ENCODE peak calls at places on chromosomes 13 and 19, in five cellular contexts. One of them, this sample, is unnamed.

GRCh38 chr13:47087841-47088240 is 191.0 kb upstream of the HTR2A start:
- DNase-seq in GM12878: no peak
- DNase-seq in HepG2: no peak
- DNase-seq in NT2/D1: no peak
- DNase-seq in H1: no peak
- DNase-seq in this sample: no peak

GRCh38 chr13:69912576-69913074 is 195.0 kb upstream of the ATXN8OS start:
- DNase-seq in GM12878: no peak
- DNase-seq in HepG2: no peak
- DNase-seq in NT2/D1: no peak
- DNase-seq in H1: no peak
- DNase-seq in this sample: no peak

GRCh38 chr13:46896346-46897138 is at the start of gene HTR2A:
- DNase-seq in GM12878: no peak
- DNase-seq in HepG2: no peak
- DNase-seq in NT2/D1: no peak
- DNase-seq in H1: no peak
- DNase-seq in this sample: no peak

GRCh38 chr13:59111711-59112110 is 1052.0 kb downstream of the DIAPH3 start:
- DNase-seq in GM12878: no peak
- DNase-seq in HepG2: no peak
- DNase-seq in NT2/D1: no peak
- DNase-seq in H1: no peak
- DNase-seq in this sample: no peak

GRCh38 chr13:74406439-74406838 is 272.2 kb upstream of the KLF12 start:
- DNase-seq in GM12878: no peak
- DNase-seq in HepG2: no peak
- DNase-seq in NT2/D1: no peak
- DNase-seq in H1: no peak
- DNase-seq in this sample: no peak

GRCh38 chr13:31200636-31200970 is 828 bp downstream of the B3GLCT start:
- DNase-seq in GM12878: no peak
- DNase-seq in HepG2: peak
- DNase-seq in NT2/D1: no peak
- DNase-seq in H1: peak
- DNase-seq in this sample: peak

GRCh38 chr13:23709521-23709920 is 139.3 kb downstream of the TNFRSF19 start:
- DNase-seq in GM12878: no peak
- DNase-seq in HepG2: no peak
- DNase-seq in NT2/D1: no peak
- DNase-seq in H1: no peak
- DNase-seq in this sample: no peak

GRCh38 chr13:103772576-103772975 is 706.4 kb upstream of the SLC10A2 start:
- DNase-seq in GM12878: no peak
- DNase-seq in HepG2: peak
- DNase-seq in NT2/D1: no peak
- DNase-seq in H1: no peak
- DNase-seq in this sample: no peak

GRCh38 chr19:53612762-53613526 is 18.9 kb upstream of the DPRX start:
- DNase-seq in GM12878: no peak
- DNase-seq in HepG2: peak
- DNase-seq in NT2/D1: no peak
- DNase-seq in H1: peak
- DNase-seq in this sample: no peak

GRCh38 chr19:33339016-33339749 is 34.3 kb upstream of the CEBPG start:
- DNase-seq in GM12878: no peak
- DNase-seq in HepG2: no peak
- DNase-seq in NT2/D1: no peak
- DNase-seq in H1: no peak
- DNase-seq in this sample: no peak

GRCh38 chr19:46660008-46660517 is 919 bp downstream of the DACT3 start:
- DNase-seq in GM12878: no peak
- DNase-seq in HepG2: no peak
- DNase-seq in NT2/D1: no peak
- DNase-seq in H1: peak
- DNase-seq in this sample: peak
- TF ChIP-seq SUZ12 in GM12878: no peak
- TF ChIP-seq SUZ12 in HepG2: no peak
- TF ChIP-seq SUZ12 in NT2/D1: no peak
- TF ChIP-seq SUZ12 in H1: peak
- TF ChIP-seq SUZ12 in this sample: no peak

DNA sequence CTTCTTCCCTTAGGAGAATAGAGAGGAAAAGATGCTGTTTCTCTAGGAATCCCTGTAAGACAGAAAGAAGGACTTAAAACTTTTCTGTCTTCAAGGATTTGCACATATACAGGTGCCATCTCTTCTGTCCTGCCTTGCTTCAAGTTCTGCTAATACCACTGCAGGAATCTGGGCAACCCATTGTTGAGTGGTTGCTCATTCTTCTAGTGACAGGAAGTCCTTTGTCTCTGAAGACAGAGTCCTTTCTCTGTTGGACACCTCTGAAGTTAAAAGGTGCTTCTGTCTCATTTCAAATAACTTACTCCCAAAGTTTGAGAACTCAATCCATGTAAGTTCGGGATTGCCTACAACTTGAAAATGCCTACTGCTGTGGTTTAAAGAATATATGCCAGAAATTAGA is 114.4 kb upstream of the TMTC4 start:
- DNase-seq in GM12878: no peak
- DNase-seq in HepG2: no peak
- DNase-seq in NT2/D1: no peak
- DNase-seq in H1: no peak
- DNase-seq in this sample: no peak
- TF ChIP-seq SUZ12 in GM12878: no peak
- TF ChIP-seq SUZ12 in HepG2: no peak
- TF ChIP-seq SUZ12 in NT2/D1: no peak
- TF ChIP-seq SUZ12 in H1: no peak
- TF ChIP-seq SUZ12 in this sample: no peak

DNA sequence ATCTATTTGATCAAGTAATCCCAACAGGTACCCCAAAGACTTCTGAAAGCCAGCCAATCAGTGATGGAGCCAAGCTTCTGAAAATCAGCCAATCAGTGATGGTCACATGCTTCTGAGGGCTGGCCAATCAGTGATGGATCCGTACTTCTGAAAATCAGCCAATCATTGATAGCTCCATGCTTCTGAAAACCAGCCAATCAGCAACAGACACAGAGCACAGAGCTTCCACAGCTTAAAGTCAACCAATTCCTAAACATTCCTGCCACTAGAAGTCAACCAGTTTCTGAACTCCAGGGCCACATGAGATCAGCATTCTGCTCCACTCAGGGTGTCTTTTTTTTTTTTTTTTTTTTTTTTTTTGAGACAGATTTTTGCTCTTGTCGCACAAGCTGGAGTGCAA is 8.2 kb upstream of the HSD17B14 start:
- DNase-seq in GM12878: no peak
- DNase-seq in HepG2: peak
- DNase-seq in NT2/D1: no peak
- DNase-seq in H1: no peak
- DNase-seq in this sample: peak
- TF ChIP-seq SUZ12 in GM12878: no peak
- TF ChIP-seq SUZ12 in HepG2: no peak
- TF ChIP-seq SUZ12 in NT2/D1: no peak
- TF ChIP-seq SUZ12 in H1: no peak
- TF ChIP-seq SUZ12 in this sample: no peak

DNA sequence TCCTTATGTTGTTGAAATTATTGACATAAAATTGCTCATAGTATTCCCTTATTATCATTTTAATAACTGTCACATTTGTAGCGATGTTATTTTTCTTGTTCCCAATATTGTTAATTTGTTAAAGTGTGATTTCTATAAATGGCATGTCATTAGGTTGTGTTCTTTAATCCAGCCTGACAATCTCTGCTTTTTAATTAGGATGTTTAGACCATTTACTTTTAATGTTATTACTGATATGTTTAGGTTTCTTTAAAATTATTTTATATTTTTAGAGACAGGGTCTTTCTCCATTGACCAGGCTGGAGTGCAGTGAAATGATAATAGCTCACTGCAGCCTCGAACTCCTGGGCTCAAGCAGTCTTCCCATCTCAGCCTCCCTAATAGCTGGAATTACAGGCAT is 408.5 kb downstream of the DLEU7 start:
- DNase-seq in GM12878: no peak
- DNase-seq in HepG2: no peak
- DNase-seq in NT2/D1: no peak
- DNase-seq in H1: no peak
- DNase-seq in this sample: no peak
- TF ChIP-seq SUZ12 in GM12878: no peak
- TF ChIP-seq SUZ12 in HepG2: no peak
- TF ChIP-seq SUZ12 in NT2/D1: no peak
- TF ChIP-seq SUZ12 in H1: no peak
- TF ChIP-seq SUZ12 in this sample: no peak

GRCh38 chr19:5436101-5436947 is 18.9 kb upstream of the ZNRF4 start:
- DNase-seq in GM12878: no peak
- DNase-seq in HepG2: no peak
- DNase-seq in NT2/D1: peak
- DNase-seq in H1: peak
- DNase-seq in this sample: peak
- TF ChIP-seq SUZ12 in GM12878: no peak
- TF ChIP-seq SUZ12 in HepG2: no peak
- TF ChIP-seq SUZ12 in NT2/D1: no peak
- TF ChIP-seq SUZ12 in H1: no peak
- TF ChIP-seq SUZ12 in this sample: no peak

DNA sequence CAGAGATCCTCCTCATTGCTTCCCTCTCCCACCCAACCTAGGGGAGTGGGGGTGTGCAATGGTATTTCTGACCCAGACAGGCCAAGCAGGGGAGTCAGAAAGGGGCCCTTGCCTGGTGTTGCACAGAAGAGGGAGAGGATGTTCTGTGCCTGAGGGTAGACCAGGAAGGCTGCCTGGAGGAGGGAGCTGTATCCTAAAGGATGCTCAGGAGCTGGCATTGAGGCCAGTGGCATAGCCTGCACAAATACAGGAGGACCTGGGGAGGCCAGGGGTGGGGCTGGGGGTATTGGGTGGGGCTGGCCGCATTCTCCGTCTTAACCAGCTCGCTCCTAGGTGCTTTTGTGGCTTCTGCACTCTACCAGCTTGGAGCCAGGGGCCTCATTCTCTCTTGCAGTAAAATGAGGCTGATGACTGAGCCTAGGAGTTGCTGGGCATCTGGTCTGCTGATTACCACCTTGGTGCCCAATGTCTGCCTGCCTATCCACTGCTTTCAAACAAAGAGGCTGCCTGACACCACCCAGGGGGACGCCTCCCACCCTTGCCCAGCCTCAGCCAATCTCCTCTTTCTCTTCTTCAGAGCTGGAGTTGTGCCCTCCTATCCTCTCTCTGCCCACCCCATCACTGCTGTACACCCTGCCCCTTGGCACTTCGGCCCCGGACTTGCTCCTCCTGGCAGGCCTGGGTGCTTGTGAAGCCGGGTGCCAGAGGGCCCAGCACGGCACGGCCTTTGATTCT is 4.6 kb downstream of the RNF225 start:
- DNase-seq in GM12878: no peak
- DNase-seq in HepG2: no peak
- DNase-seq in NT2/D1: no peak
- DNase-seq in H1: no peak
- DNase-seq in this sample: no peak
- TF ChIP-seq SUZ12 in GM12878: no peak
- TF ChIP-seq SUZ12 in HepG2: no peak
- TF ChIP-seq SUZ12 in NT2/D1: no peak
- TF ChIP-seq SUZ12 in H1: no peak
- TF ChIP-seq SUZ12 in this sample: no peak

GRCh38 chr19:2577722-2578335 is 101.9 kb downstream of the GADD45B start:
- DNase-seq in GM12878: no peak
- DNase-seq in HepG2: no peak
- DNase-seq in NT2/D1: no peak
- DNase-seq in H1: no peak
- DNase-seq in this sample: no peak

GRCh38 chr19:2574478-2574931 is 98.6 kb downstream of the GADD45B start:
- DNase-seq in GM12878: no peak
- DNase-seq in HepG2: no peak
- DNase-seq in NT2/D1: no peak
- DNase-seq in H1: no peak
- DNase-seq in this sample: no peak

GRCh38 chr19:2573916-2574315 is 98.0 kb downstream of the GADD45B start:
- DNase-seq in GM12878: no peak
- DNase-seq in HepG2: no peak
- DNase-seq in NT2/D1: no peak
- DNase-seq in H1: no peak
- DNase-seq in this sample: no peak

GRCh38 chr19:2574971-2575630 is 99.2 kb downstream of the GADD45B start:
- DNase-seq in GM12878: no peak
- DNase-seq in HepG2: no peak
- DNase-seq in NT2/D1: no peak
- DNase-seq in H1: no peak
- DNase-seq in this sample: no peak

DNA sequence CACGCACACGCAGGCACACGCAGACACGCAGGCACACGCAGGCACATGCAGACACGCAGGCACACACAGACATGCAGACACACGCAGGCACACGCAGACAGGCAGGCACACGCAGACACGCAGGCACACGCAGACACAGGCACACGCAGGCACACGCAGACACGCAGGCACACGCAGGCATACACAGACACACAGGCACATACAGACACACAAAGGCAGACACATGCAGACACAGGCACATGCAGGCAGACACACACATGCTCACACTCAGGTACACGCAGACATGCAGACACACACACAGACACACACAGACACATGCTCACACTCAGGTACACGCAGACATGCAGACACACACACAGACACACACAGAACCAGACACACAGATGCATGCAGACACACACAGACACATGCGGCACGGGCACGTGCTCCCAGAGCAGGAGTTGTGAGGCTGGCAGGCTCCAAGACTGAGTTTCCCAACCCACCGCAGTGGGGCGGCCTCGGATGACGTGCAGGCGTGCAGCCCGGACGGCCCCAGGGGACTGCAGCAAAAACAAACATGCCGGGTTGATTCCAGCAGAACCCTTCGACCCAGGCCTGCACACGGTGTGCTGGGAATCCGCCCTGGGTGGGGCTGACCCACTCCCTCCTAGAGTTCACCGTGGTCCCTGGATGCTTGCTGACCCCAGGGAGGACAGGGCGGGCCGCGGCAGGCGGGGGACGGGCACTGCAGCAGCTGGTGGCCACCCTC is 100.0 kb downstream of the GADD45B start:
- DNase-seq in GM12878: no peak
- DNase-seq in HepG2: peak
- DNase-seq in NT2/D1: no peak
- DNase-seq in H1: no peak
- DNase-seq in this sample: peak
- TF ChIP-seq SUZ12 in GM12878: no peak
- TF ChIP-seq SUZ12 in HepG2: no peak
- TF ChIP-seq SUZ12 in NT2/D1: no peak
- TF ChIP-seq SUZ12 in H1: no peak
- TF ChIP-seq SUZ12 in this sample: no peak

DNA sequence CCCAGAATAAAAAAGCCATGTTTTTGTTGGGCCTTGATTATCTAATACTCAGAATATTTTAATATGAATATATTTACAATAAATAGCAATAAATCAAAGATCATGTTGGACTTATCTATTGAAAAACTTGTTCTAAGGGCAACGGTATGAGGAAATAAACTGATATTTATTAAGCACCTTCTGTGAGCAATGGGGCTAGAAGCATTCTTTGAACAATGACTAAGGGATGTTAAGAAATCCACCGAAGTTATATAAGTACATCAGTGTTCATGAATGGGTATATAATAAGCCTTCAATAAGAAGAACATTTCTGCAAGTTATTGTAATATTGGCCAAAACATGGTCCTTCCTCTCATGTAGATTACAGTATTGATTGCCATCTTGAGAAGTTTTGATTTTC is 221.8 kb downstream of the OXGR1 start:
- DNase-seq in GM12878: no peak
- DNase-seq in HepG2: no peak
- DNase-seq in NT2/D1: no peak
- DNase-seq in H1: no peak
- DNase-seq in this sample: no peak
- TF ChIP-seq SUZ12 in GM12878: no peak
- TF ChIP-seq SUZ12 in HepG2: no peak
- TF ChIP-seq SUZ12 in NT2/D1: no peak
- TF ChIP-seq SUZ12 in H1: no peak
- TF ChIP-seq SUZ12 in this sample: no peak

GRCh38 chr19:3275068-3275582 is 50.7 kb downstream of the CELF5 start:
- DNase-seq in GM12878: no peak
- DNase-seq in HepG2: peak
- DNase-seq in NT2/D1: peak
- DNase-seq in H1: no peak
- DNase-seq in this sample: peak
- TF ChIP-seq SUZ12 in GM12878: no peak
- TF ChIP-seq SUZ12 in HepG2: no peak
- TF ChIP-seq SUZ12 in NT2/D1: no peak
- TF ChIP-seq SUZ12 in H1: no peak
- TF ChIP-seq SUZ12 in this sample: no peak